ENCODE peak calls at places on chromosomes 1 and 21, in nine cellular contexts. B is body of pancreas, Y is HL-60, V is fibroblast of pulmonary artery, E is coronary artery, P is upper lobe of right lung, N is MM.1S, T is endodermal cell, A is heart right ventricle. O is an unnamed sample.

GRCh38 chr21:32929633-32930038 is 96.1 kb upstream of the OLIG2 start:
- DNase-seq in B (no peak), Y (no peak), V (no peak), E (no peak), P (no peak), N (no peak), T (no peak), A (no peak), O (peak)

GRCh38 chr1:9378801-9379200 is 86.1 kb downstream of the SPSB1 start:
- DNase-seq in B (no peak), Y (no peak), V (no peak), E (no peak), P (no peak), N (no peak), T (no peak), A (no peak), O (no peak)

GRCh38 chr21:42751866-42752265 is 98.4 kb downstream of the PDE9A start:
- DNase-seq in B (no peak), Y (no peak), V (no peak), E (no peak), P (peak), N (no peak), T (no peak), A (no peak), O (no peak)

GRCh38 chr1:175755516-175755915 is 12.1 kb upstream of the TNR start:
- DNase-seq in B (no peak), Y (no peak), V (no peak), E (no peak), P (no peak), N (no peak), T (no peak), A (no peak), O (no peak)

GRCh38 chr1:17759114-17759513 is 4.0 kb downstream of the ACTL8 start:
- DNase-seq in B (no peak), Y (peak), V (no peak), E (no peak), P (no peak), N (peak), T (peak), A (no peak), O (no peak)

GRCh38 chr1:155324717-155325595 is 4.3 kb downstream of the RUSC1 start:
- DNase-seq in B (peak), Y (no peak), V (peak), E (peak), P (peak), N (peak), T (peak), A (peak), O (no peak)

GRCh38 chr21:17250651-17251294 is 262.1 kb upstream of the CXADR start:
- DNase-seq in B (no peak), Y (no peak), V (peak), E (no peak), P (no peak), N (no peak), T (no peak), A (no peak), O (no peak)

GRCh38 chr1:155529109-155529508 is 33.5 kb downstream of the ASH1L start:
- DNase-seq in B (no peak), Y (no peak), V (no peak), E (no peak), P (no peak), N (no peak), T (no peak), A (no peak), O (no peak)

GRCh38 chr1:157703981-157704380 is 3.4 kb upstream of the FCRL3 start:
- DNase-seq in B (no peak), Y (no peak), V (no peak), E (no peak), P (no peak), N (no peak), T (no peak), A (no peak), O (no peak)

GRCh38 chr1:203280061-203280460 is 25.3 kb upstream of the BTG2 start:
- DNase-seq in B (no peak), Y (no peak), V (no peak), E (no peak), P (no peak), N (no peak), T (peak), A (no peak), O (no peak)

GRCh38 chr1:213996320-213997022 is 8.7 kb downstream of the PROX1 start:
- DNase-seq in B (no peak), Y (no peak), V (no peak), E (no peak), P (no peak), N (no peak), T (no peak), A (no peak), O (no peak)
- H3K4me3 ChIP-seq in B (no peak), Y (no peak), V (no peak), E (no peak), P (peak), N (peak), T (no peak), A (peak), O (no peak)

GRCh38 chr1:76035053-76035452 is 39.5 kb upstream of the ST6GALNAC3 start:
- DNase-seq in B (no peak), Y (no peak), V (peak), E (no peak), P (no peak), N (no peak), T (no peak), A (no peak), O (no peak)
- TF ChIP-seq CTCF in B (no peak), Y (no peak), V (peak), E (no peak), P (peak), N (peak), T (peak), A (peak), O (no peak)

GRCh38 chr1:173476197-173476663 is 905 bp upstream of the PRDX6 start:
- DNase-seq in B (no peak), Y (no peak), V (no peak), E (no peak), P (no peak), N (no peak), T (no peak), A (no peak), O (no peak)

GRCh38 chr1:173476664-173477285 is 360 bp upstream of the PRDX6 start:
- DNase-seq in B (peak), Y (peak), V (peak), E (peak), P (peak), N (peak), T (peak), A (peak), O (peak)

GRCh38 chr1:173477286-173478098 is at the start of gene PRDX6:
- DNase-seq in B (peak), Y (peak), V (peak), E (peak), P (no peak), N (peak), T (no peak), A (no peak), O (peak)

GRCh38 chr1:173474097-173474779 is 2.9 kb upstream of the PRDX6 start:
- DNase-seq in B (no peak), Y (no peak), V (peak), E (no peak), P (no peak), N (no peak), T (no peak), A (no peak), O (no peak)

DNA sequence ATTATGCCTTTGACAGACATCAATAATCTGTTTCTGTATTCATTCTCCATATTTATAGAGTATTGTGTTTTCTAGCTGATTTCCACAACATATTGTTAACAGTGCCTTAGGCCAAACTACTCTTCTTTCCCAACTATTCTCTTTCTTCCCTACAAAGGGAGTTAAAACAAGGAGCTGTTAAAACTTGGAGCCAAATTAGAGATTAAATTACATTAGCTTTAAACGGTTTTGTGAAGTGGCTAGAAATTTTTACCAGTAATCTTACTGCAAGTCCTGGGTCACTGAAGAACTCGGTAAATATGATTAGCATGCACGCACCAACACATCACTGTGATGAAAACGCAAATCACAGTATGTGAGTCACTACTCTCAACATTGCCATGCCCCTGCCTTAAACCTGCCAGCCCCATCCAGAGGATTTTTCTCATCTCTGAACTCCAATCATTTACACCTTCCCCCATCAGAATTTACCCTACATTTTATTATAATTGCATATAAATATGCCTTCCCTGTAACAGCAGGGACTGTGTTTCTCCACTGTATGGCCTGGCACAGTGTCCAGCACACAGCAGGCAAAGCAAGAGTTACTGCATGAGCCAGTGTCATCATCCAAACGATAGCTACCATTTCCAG is 1.5 kb upstream of the PRDX6 start:
- DNase-seq in B (no peak), Y (no peak), V (peak), E (no peak), P (no peak), N (no peak), T (no peak), A (no peak), O (no peak)
- H3K4me3 ChIP-seq in B (no peak), Y (peak), V (peak), E (peak), P (peak), N (peak), T (peak), A (peak), O (peak)

DNA sequence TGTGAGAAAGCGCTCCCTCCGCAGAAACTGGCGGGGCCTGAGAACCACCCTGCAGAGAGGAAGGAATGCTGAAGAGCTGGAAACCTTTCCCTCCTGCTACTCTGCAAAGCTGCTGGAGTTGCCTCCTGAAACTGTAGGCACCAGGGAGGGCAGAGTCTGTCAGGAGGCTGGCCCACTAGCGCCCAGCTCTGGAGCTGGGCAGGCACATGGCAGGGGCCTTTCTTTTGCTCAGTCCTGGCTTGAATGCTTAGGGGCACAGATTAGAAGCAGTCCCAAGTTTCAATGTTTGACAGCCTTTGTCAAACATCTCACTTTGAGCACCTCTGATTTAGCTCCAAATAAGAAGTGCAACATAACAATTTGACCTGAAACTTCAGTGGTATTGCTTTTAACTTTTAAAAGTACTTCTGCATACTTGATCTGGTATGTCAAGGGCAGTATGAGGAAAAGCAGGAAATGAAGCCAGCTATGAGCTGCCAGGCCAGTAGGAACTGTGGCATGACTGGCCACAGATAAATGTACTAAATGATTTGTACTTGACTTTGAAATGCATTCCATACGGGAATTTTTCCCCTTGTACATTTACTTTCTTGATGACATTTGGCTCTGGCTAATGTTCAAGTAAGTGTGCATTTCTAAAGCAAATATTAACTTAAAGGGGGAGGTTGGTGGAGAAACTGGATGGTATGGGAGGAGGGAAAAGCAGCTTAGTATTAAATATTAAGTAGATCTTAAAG is 7.2 kb downstream of the C1orf116 start:
- DNase-seq in B (no peak), Y (no peak), V (peak), E (no peak), P (peak), N (no peak), T (peak), A (no peak), O (no peak)
- TF ChIP-seq CTCF in B (no peak), Y (no peak), V (no peak), E (no peak), P (no peak), N (no peak), T (no peak), A (no peak), O (no peak)

DNA sequence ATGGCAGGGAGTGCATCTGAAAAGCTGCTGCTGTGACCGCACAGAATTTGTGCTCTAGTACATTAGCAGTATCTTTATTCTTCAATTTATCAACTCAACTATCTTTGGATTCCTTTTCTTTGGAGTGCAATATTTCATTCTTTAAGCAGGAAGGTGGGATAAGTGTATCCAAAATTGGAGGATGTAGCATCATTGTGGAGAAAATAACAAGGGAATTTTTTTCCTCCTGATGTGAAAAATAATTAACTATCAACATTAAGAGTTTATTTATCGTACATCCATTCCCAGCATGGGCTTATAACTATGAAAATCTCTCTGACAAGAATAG is 25.5 kb downstream of the MAP3K7CL start:
- DNase-seq in B (no peak), Y (no peak), V (no peak), E (no peak), P (no peak), N (no peak), T (no peak), A (no peak), O (no peak)
- H3K4me3 ChIP-seq in B (no peak), Y (no peak), V (peak), E (peak), P (no peak), N (no peak), T (no peak), A (peak), O (no peak)

DNA sequence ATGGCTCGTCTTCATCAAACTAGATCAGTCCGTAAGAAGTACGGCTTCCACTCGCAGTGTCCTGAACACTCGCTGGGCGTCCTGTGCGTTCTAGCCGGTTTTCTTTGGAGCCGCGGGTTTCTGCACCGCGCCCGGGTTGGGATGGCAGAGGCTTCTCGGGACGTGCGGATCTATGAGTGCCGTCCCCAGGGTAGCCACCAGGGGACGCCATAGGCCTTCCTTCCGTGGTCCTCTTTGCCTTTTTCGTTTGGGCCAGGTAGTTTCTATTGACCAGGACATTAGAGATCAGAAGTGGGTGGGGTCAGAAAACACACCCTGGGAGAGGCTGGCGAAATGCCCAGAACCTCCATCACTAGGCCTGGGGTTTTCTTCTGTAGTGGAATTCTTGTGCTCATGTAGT is 273.8 kb downstream of the FAM72C start:
- DNase-seq in B (peak), Y (peak), V (peak), E (no peak), P (peak), N (peak), T (peak), A (peak), O (no peak)
- TF ChIP-seq CTCF in B (peak), Y (peak), V (peak), E (no peak), P (peak), N (peak), T (peak), A (peak), O (peak)

DNA sequence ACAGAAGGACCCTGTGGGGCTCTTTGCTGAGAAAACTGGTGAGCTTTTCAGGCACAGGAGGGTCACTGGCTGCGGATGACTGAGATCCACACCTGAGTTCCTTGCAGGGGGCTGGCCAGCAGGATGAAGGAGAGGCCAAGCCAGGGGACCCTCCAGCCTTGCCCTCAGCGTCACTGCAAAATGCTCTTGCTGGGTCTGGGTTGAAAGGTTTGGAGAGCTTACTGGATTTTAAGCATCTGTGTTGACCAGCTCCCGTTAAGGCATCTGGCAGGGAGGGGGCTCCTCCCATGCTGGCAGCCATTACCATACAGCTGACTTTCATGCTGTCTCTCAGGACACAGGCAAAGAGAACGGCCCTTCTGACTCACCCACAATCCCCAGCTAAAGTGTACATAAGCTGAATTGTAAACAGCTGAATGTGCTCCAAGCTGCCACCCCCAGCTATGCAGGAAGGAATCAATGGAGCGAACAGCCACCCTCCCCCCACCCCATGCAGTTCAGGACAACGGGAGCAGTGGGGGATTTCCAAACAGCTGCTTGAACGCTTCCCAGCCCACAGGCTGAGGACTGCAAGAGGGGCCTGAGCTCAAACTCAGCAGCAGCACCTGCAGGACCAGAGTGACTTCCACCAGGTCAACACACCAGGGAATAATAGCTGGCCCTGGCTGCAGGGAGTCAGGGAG is 21.3 kb upstream of the A3GALT2 start:
- DNase-seq in B (peak), Y (no peak), V (peak), E (peak), P (no peak), N (no peak), T (peak), A (peak), O (no peak)
- H3K4me3 ChIP-seq in B (no peak), Y (no peak), V (peak), E (peak), P (no peak), N (no peak), T (peak), A (peak), O (no peak)

DNA sequence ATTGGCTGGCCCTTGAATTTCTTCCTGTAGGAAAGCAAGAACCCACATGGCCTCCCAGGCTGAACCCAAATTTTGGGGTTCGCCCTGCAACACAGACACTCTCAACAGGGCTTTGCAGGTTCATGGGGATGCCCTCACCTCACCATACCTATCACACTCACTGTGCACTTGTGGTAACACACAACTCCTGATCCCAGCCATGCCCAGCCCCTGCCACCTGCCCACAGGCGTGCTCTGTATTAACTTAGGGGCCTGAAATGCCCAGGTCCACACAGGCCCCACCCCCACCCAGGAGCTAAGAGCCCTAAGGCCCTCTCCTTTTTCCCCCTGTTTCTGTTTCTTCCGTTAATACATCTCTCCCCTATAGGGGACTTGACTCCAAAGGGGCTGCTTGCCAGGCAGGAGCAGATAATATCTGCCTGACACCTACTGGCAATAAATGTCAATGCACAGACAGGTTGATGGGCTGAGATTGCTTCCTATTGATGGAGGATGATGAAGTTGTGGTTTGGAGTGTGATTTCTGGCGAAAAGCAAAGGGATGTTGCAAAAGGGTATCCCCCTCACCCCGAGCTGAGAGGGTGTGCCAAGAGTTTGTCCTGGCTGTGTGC is 171.5 kb downstream of the AJAP1 start:
- DNase-seq in B (no peak), Y (no peak), V (no peak), E (no peak), P (no peak), N (no peak), T (peak), A (no peak), O (peak)
- TF ChIP-seq CTCF in B (no peak), Y (peak), V (no peak), E (no peak), P (peak), N (peak), T (peak), A (peak), O (peak)

O was measured in GM12864.